ENCODE peak calls at places on chromosomes 11 and 22, in ten cellular contexts. One of them, this sample, is unnamed.

GRCh38 chr11:134511255-134511654 is 99.2 kb upstream of the B3GAT1 start:
- DNase-seq in endothelial cell of umbilical vein: no peak
- DNase-seq in stomach: no peak
- DNase-seq in Panc1: no peak
- DNase-seq in HL-60: no peak
- DNase-seq in sigmoid colon: peak
- DNase-seq in HCT116: no peak
- DNase-seq in transverse colon: no peak
- DNase-seq in suprapubic skin: no peak
- DNase-seq in GM12891: no peak
- DNase-seq in this sample: no peak

GRCh38 chr11:122853971-122854446 is 15.7 kb downstream of the CRTAM start:
- DNase-seq in endothelial cell of umbilical vein: peak
- DNase-seq in stomach: no peak
- DNase-seq in Panc1: peak
- DNase-seq in HL-60: no peak
- DNase-seq in sigmoid colon: no peak
- DNase-seq in HCT116: peak
- DNase-seq in transverse colon: peak
- DNase-seq in suprapubic skin: no peak
- DNase-seq in GM12891: no peak
- DNase-seq in this sample: peak

GRCh38 chr11:128503231-128503991 is 83.9 kb downstream of the ETS1 start:
- DNase-seq in endothelial cell of umbilical vein: peak
- DNase-seq in stomach: no peak
- DNase-seq in Panc1: no peak
- DNase-seq in HL-60: no peak
- DNase-seq in sigmoid colon: no peak
- DNase-seq in HCT116: no peak
- DNase-seq in transverse colon: no peak
- DNase-seq in suprapubic skin: no peak
- DNase-seq in GM12891: no peak
- DNase-seq in this sample: peak

GRCh38 chr11:41989173-41989572 is 529.7 kb upstream of the LRRC4C start:
- DNase-seq in endothelial cell of umbilical vein: no peak
- DNase-seq in stomach: no peak
- DNase-seq in Panc1: no peak
- DNase-seq in HL-60: no peak
- DNase-seq in sigmoid colon: no peak
- DNase-seq in HCT116: no peak
- DNase-seq in transverse colon: no peak
- DNase-seq in suprapubic skin: no peak
- DNase-seq in GM12891: no peak
- DNase-seq in this sample: no peak

GRCh38 chr11:91248199-91248807 is 976.3 kb upstream of the FAT3 start:
- DNase-seq in endothelial cell of umbilical vein: peak
- DNase-seq in stomach: peak
- DNase-seq in Panc1: peak
- DNase-seq in HL-60: no peak
- DNase-seq in sigmoid colon: no peak
- DNase-seq in HCT116: peak
- DNase-seq in transverse colon: no peak
- DNase-seq in suprapubic skin: no peak
- DNase-seq in GM12891: no peak
- DNase-seq in this sample: peak

GRCh38 chr11:109140426-109140825 is 281.6 kb upstream of the C11orf87 start:
- DNase-seq in endothelial cell of umbilical vein: no peak
- DNase-seq in stomach: no peak
- DNase-seq in Panc1: no peak
- DNase-seq in HL-60: no peak
- DNase-seq in sigmoid colon: no peak
- DNase-seq in HCT116: no peak
- DNase-seq in transverse colon: no peak
- DNase-seq in suprapubic skin: no peak
- DNase-seq in GM12891: no peak
- DNase-seq in this sample: no peak

GRCh38 chr11:73203790-73204189 is 14.3 kb upstream of the P2RY2 start:
- DNase-seq in endothelial cell of umbilical vein: no peak
- DNase-seq in stomach: no peak
- DNase-seq in Panc1: no peak
- DNase-seq in HL-60: no peak
- DNase-seq in sigmoid colon: peak
- DNase-seq in HCT116: no peak
- DNase-seq in transverse colon: peak
- DNase-seq in suprapubic skin: peak
- DNase-seq in GM12891: no peak
- DNase-seq in this sample: no peak

GRCh38 chr22:30202531-30203006 is 44.0 kb downstream of the LIF start:
- DNase-seq in endothelial cell of umbilical vein: no peak
- DNase-seq in stomach: peak
- DNase-seq in Panc1: no peak
- DNase-seq in HL-60: no peak
- DNase-seq in sigmoid colon: no peak
- DNase-seq in HCT116: no peak
- DNase-seq in transverse colon: peak
- DNase-seq in suprapubic skin: no peak
- DNase-seq in GM12891: no peak
- DNase-seq in this sample: no peak

GRCh38 chr11:27396259-27396839 is 33.3 kb upstream of the CCDC34 start:
- DNase-seq in endothelial cell of umbilical vein: no peak
- DNase-seq in stomach: no peak
- DNase-seq in Panc1: no peak
- DNase-seq in HL-60: no peak
- DNase-seq in sigmoid colon: no peak
- DNase-seq in HCT116: no peak
- DNase-seq in transverse colon: no peak
- DNase-seq in suprapubic skin: no peak
- DNase-seq in GM12891: no peak
- DNase-seq in this sample: no peak

GRCh38 chr11:1449516-1450270 is 36.9 kb downstream of the MOB2 start:
- DNase-seq in endothelial cell of umbilical vein: no peak
- DNase-seq in stomach: no peak
- DNase-seq in Panc1: no peak
- DNase-seq in HL-60: no peak
- DNase-seq in sigmoid colon: no peak
- DNase-seq in HCT116: no peak
- DNase-seq in transverse colon: no peak
- DNase-seq in suprapubic skin: no peak
- DNase-seq in GM12891: no peak
- DNase-seq in this sample: no peak

GRCh38 chr22:44019846-44020245 is 4.3 kb upstream of the PARVB start:
- DNase-seq in endothelial cell of umbilical vein: no peak
- DNase-seq in stomach: no peak
- DNase-seq in Panc1: no peak
- DNase-seq in HL-60: no peak
- DNase-seq in sigmoid colon: no peak
- DNase-seq in HCT116: no peak
- DNase-seq in transverse colon: no peak
- DNase-seq in suprapubic skin: no peak
- DNase-seq in GM12891: no peak
- DNase-seq in this sample: no peak

GRCh38 chr11:111019931-111020381 is 225.6 kb upstream of the POU2AF2 start:
- DNase-seq in endothelial cell of umbilical vein: no peak
- DNase-seq in stomach: no peak
- DNase-seq in Panc1: no peak
- DNase-seq in HL-60: peak
- DNase-seq in sigmoid colon: no peak
- DNase-seq in HCT116: no peak
- DNase-seq in transverse colon: no peak
- DNase-seq in suprapubic skin: no peak
- DNase-seq in GM12891: no peak
- DNase-seq in this sample: peak

GRCh38 chr22:39381930-39382329 is 17.6 kb upstream of the TAB1 start:
- DNase-seq in endothelial cell of umbilical vein: no peak
- DNase-seq in stomach: no peak
- DNase-seq in Panc1: no peak
- DNase-seq in HL-60: no peak
- DNase-seq in sigmoid colon: no peak
- DNase-seq in HCT116: no peak
- DNase-seq in transverse colon: no peak
- DNase-seq in suprapubic skin: no peak
- DNase-seq in GM12891: no peak
- DNase-seq in this sample: no peak

GRCh38 chr11:8251767-8252295 is 11.8 kb downstream of the LMO1 start:
- DNase-seq in endothelial cell of umbilical vein: no peak
- DNase-seq in stomach: no peak
- DNase-seq in Panc1: no peak
- DNase-seq in HL-60: no peak
- DNase-seq in sigmoid colon: peak
- DNase-seq in HCT116: no peak
- DNase-seq in transverse colon: peak
- DNase-seq in suprapubic skin: peak
- DNase-seq in GM12891: no peak
- DNase-seq in this sample: no peak

DNA sequence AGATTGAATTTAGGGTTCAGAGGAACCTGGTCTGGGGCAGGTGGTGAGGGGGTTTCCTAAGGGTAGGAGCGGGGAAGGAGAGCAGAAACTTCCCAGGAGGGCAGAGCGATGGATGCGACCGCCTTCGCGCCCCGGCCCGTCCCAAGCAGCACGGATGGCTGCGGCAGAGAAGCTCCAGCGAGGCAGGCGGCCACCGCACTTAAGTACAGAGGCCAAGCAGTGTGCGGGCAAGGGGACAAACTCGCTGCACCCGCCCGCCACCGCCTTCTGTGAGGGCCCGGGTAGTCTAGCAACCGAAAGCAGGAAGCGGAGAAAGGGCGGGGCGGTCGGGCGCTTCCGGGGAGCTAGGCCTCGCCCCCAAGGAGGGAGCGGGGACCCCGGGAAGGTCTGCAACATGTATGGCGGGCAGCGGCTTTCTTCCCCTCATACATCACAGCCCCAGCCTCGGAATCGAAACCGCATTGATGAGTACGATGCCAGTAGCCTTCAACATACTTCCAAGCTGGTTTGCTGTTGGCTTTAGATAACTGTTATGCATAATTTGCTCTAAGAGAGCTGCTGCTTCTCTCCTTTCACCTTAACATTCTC is at the start of gene AGBL2:
- DNase-seq in endothelial cell of umbilical vein: peak
- DNase-seq in stomach: peak
- DNase-seq in Panc1: no peak
- DNase-seq in HL-60: peak
- DNase-seq in sigmoid colon: peak
- DNase-seq in HCT116: no peak
- DNase-seq in transverse colon: peak
- DNase-seq in suprapubic skin: peak
- DNase-seq in GM12891: peak
- DNase-seq in this sample: no peak
- TF ChIP-seq POLR2AphosphoS5 in endothelial cell of umbilical vein: peak
- TF ChIP-seq POLR2AphosphoS5 in stomach: no peak
- TF ChIP-seq POLR2AphosphoS5 in Panc1: peak
- TF ChIP-seq POLR2AphosphoS5 in HL-60: peak
- TF ChIP-seq POLR2AphosphoS5 in sigmoid colon: peak
- TF ChIP-seq POLR2AphosphoS5 in HCT116: no peak
- TF ChIP-seq POLR2AphosphoS5 in transverse colon: peak
- TF ChIP-seq POLR2AphosphoS5 in suprapubic skin: no peak
- TF ChIP-seq POLR2AphosphoS5 in GM12891: peak
- TF ChIP-seq POLR2AphosphoS5 in this sample: peak

DNA sequence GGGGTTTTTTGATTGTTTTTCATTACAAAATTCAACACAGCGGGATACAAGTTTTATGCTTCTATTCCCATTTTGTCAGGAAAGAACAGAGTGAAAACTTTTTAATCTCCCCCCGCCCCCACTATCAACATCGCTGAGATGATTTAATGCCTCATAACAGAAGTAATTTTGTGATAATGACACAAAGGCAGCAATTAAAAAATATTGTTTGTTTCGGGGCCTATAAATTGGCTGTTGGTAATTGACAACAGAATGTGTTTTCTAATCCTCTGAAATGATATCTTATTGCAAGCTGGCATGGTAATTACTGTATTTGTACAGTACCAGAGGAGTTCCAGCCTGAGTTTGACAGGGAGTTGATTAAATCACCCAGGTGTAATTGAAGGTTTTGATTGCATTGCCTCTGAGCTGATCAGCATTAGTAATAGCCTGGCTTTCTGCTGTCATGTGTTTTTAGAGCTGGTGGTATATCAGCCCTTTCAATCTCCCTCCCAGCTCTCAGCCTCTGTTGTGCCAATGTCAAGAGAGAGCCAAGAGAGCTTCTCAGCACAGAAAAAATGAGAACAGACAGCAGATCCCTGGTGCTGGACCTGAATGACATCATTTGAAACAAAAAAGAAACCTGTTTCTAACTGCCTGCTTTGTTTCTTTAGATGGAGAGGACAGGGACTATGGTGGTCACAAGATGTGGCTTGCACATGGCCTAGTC is 265.1 kb downstream of the FAM76B start:
- DNase-seq in endothelial cell of umbilical vein: no peak
- DNase-seq in stomach: no peak
- DNase-seq in Panc1: no peak
- DNase-seq in HL-60: no peak
- DNase-seq in sigmoid colon: no peak
- DNase-seq in HCT116: no peak
- DNase-seq in transverse colon: no peak
- DNase-seq in suprapubic skin: no peak
- DNase-seq in GM12891: no peak
- DNase-seq in this sample: no peak
- TF ChIP-seq POLR2AphosphoS5 in endothelial cell of umbilical vein: no peak
- TF ChIP-seq POLR2AphosphoS5 in stomach: no peak
- TF ChIP-seq POLR2AphosphoS5 in Panc1: no peak
- TF ChIP-seq POLR2AphosphoS5 in HL-60: no peak
- TF ChIP-seq POLR2AphosphoS5 in sigmoid colon: no peak
- TF ChIP-seq POLR2AphosphoS5 in HCT116: no peak
- TF ChIP-seq POLR2AphosphoS5 in transverse colon: no peak
- TF ChIP-seq POLR2AphosphoS5 in suprapubic skin: no peak
- TF ChIP-seq POLR2AphosphoS5 in GM12891: no peak
- TF ChIP-seq POLR2AphosphoS5 in this sample: no peak

GRCh38 chr22:50209893-50210292 is 9.1 kb downstream of the SELENOO start:
- DNase-seq in endothelial cell of umbilical vein: peak
- DNase-seq in stomach: peak
- DNase-seq in Panc1: peak
- DNase-seq in HL-60: no peak
- DNase-seq in sigmoid colon: peak
- DNase-seq in HCT116: no peak
- DNase-seq in transverse colon: peak
- DNase-seq in suprapubic skin: no peak
- DNase-seq in GM12891: peak
- DNase-seq in this sample: no peak
- TF ChIP-seq POLR2AphosphoS5 in endothelial cell of umbilical vein: no peak
- TF ChIP-seq POLR2AphosphoS5 in stomach: no peak
- TF ChIP-seq POLR2AphosphoS5 in Panc1: no peak
- TF ChIP-seq POLR2AphosphoS5 in HL-60: no peak
- TF ChIP-seq POLR2AphosphoS5 in sigmoid colon: no peak
- TF ChIP-seq POLR2AphosphoS5 in HCT116: no peak
- TF ChIP-seq POLR2AphosphoS5 in transverse colon: no peak
- TF ChIP-seq POLR2AphosphoS5 in suprapubic skin: no peak
- TF ChIP-seq POLR2AphosphoS5 in GM12891: no peak
- TF ChIP-seq POLR2AphosphoS5 in this sample: no peak

DNA sequence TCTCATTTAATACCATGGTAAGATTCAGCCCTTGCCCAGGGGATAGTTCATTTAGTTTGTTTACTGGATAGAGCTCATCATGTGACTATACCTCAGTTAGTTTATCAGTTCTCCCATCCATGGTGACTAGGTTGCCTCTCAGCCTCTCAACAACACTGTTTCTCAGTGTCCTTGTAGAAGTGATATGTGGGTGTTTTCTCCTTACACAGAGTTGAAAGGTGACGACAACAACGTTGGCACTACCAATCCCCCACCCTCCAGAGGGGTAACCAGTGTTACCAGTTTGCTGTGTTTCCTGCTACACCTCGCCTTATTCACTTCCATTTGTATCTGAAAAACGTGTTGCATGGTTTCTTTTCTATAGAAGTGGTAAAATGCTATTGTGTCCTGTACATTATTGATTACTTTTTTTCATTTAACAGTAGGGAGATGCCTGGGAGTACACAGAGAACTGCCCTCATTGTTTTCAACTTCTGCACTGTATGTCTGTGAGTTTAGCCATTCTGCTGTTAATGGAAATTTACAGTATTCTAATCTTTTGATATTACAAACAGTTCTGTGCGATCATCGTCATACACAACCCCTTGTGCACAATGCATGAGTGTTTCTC is 11.6 kb downstream of the NEAT1 start:
- DNase-seq in endothelial cell of umbilical vein: peak
- DNase-seq in stomach: no peak
- DNase-seq in Panc1: no peak
- DNase-seq in HL-60: no peak
- DNase-seq in sigmoid colon: peak
- DNase-seq in HCT116: no peak
- DNase-seq in transverse colon: peak
- DNase-seq in suprapubic skin: no peak
- DNase-seq in GM12891: no peak
- DNase-seq in this sample: no peak
- TF ChIP-seq POLR2AphosphoS5 in endothelial cell of umbilical vein: peak
- TF ChIP-seq POLR2AphosphoS5 in stomach: peak
- TF ChIP-seq POLR2AphosphoS5 in Panc1: no peak
- TF ChIP-seq POLR2AphosphoS5 in HL-60: no peak
- TF ChIP-seq POLR2AphosphoS5 in sigmoid colon: peak
- TF ChIP-seq POLR2AphosphoS5 in HCT116: no peak
- TF ChIP-seq POLR2AphosphoS5 in transverse colon: peak
- TF ChIP-seq POLR2AphosphoS5 in suprapubic skin: no peak
- TF ChIP-seq POLR2AphosphoS5 in GM12891: no peak
- TF ChIP-seq POLR2AphosphoS5 in this sample: no peak